ENCODE peak calls at places on chromosomes 3 and 15, in five cellular contexts. Z is A549, J is endothelial cell of umbilical vein, B is WTC11, P is H1. W is an unnamed sample.

GRCh38 chr3:174333640-174334039 is 525.5 kb upstream of the NAALADL2 start:
- DNase-seq in Z (no peak), P (no peak), J (no peak), B (no peak), W (no peak)

GRCh38 chr3:159884661-159885402 is 103.8 kb upstream of the IL12A start:
- DNase-seq in P (no peak), J (peak), Z (peak), B (no peak), W (peak)

GRCh38 chr3:186509423-186509822 is 34.8 kb downstream of the CRYGS start:
- DNase-seq in P (no peak), J (no peak), Z (no peak), B (no peak), W (no peak)

GRCh38 chr3:142500211-142500610 is 52.4 kb upstream of the XRN1 start:
- DNase-seq in B (no peak), J (no peak), Z (no peak), P (no peak), W (no peak)

GRCh38 chr3:53146319-53146868 is 14.6 kb upstream of the PRKCD start:
- DNase-seq in J (no peak), B (no peak), Z (no peak), P (no peak), W (no peak)

GRCh38 chr3:44926172-44926571 is 49.8 kb downstream of the ZDHHC3 start:
- DNase-seq in J (no peak), P (no peak), B (no peak), Z (no peak), W (peak)

GRCh38 chr15:20367093-20367492 is 174.5 kb downstream of the GOLGA6L6 start:
- DNase-seq in P (no peak), B (no peak), J (no peak), Z (no peak), W (no peak)

GRCh38 chr15:93182806-93183205 is 93.8 kb upstream of the RGMA start:
- DNase-seq in Z (no peak), P (no peak), B (no peak), J (no peak), W (no peak)

GRCh38 chr3:48018841-48019240 is 2.6 kb upstream of the MAP4 start:
- DNase-seq in Z (no peak), B (no peak), J (no peak), P (no peak), W (no peak)

GRCh38 chr3:156217674-156218352 is 97.4 kb downstream of the KCNAB1 start:
- DNase-seq in Z (no peak), J (no peak), P (no peak), B (no peak), W (no peak)

GRCh38 chr3:1883489-1883888 is 215.2 kb upstream of the CNTN4 start:
- DNase-seq in B (no peak), P (no peak), J (no peak), Z (no peak), W (no peak)

GRCh38 chr3:20873235-20873634 is 687.2 kb upstream of the SGO1 start:
- DNase-seq in P (no peak), B (no peak), J (no peak), Z (no peak), W (no peak)

GRCh38 chr15:48283361-48284157 is 47.7 kb upstream of the DUT start:
- DNase-seq in J (no peak), P (no peak), B (no peak), Z (no peak), W (no peak)

GRCh38 chr15:75233504-75234190 is 24.5 kb upstream of the GOLGA6C start:
- DNase-seq in Z (no peak), P (no peak), B (no peak), J (no peak), W (no peak)

GRCh38 chr3:73513260-73513659 is 111.5 kb downstream of the PDZRN3 start:
- DNase-seq in J (no peak), P (no peak), B (no peak), Z (no peak), W (no peak)

GRCh38 chr3:173529062-173529711 is 131.6 kb downstream of the NLGN1 start:
- DNase-seq in P (peak), B (peak), J (no peak), Z (no peak), W (peak)

GRCh38 chr3:71586810-71587242 is 3.3 kb upstream of the FOXP1 start:
- DNase-seq in P (no peak), B (no peak), J (no peak), Z (no peak), W (no peak)

GRCh38 chr3:177882124-177882648 is 654.0 kb upstream of the KCNMB2 start:
- DNase-seq in Z (no peak), P (no peak), J (no peak), B (no peak), W (no peak)

GRCh38 chr3:194306109-194306686 is 44.9 kb downstream of the CPN2 start:
- DNase-seq in P (no peak), Z (no peak), J (peak), B (no peak), W (no peak)

GRCh38 chr15:64285150-64285549 is 70.8 kb downstream of the CSNK1G1 start:
- DNase-seq in B (no peak), Z (no peak), J (no peak), P (no peak), W (no peak)

GRCh38 chr3:90145094-90145810 is 1037.8 kb downstream of the EPHA3 start:
- DNase-seq in J (no peak), B (no peak), Z (no peak), P (no peak), W (no peak)

GRCh38 chr3:64888165-64888564 is 200.4 kb upstream of the ADAMTS9 start:
- DNase-seq in P (no peak), J (no peak), B (no peak), Z (no peak), W (no peak)

GRCh38 chr3:56810912-56811544 is 9.3 kb upstream of the ARHGEF3 start:
- DNase-seq in P (no peak), J (no peak), B (no peak), Z (no peak), W (no peak)

GRCh38 chr3:124381565-124382333 is 348.5 kb upstream of the UMPS start:
- DNase-seq in B (no peak), J (no peak), Z (peak), P (no peak), W (no peak)

GRCh38 chr15:38536201-38536676 is 28.4 kb downstream of the RASGRP1 start:
- DNase-seq in Z (no peak), B (no peak), P (no peak), J (no peak), W (no peak)
- TF ChIP-seq JUN in Z (no peak), B (no peak), P (no peak), J (no peak), W (no peak)

DNA sequence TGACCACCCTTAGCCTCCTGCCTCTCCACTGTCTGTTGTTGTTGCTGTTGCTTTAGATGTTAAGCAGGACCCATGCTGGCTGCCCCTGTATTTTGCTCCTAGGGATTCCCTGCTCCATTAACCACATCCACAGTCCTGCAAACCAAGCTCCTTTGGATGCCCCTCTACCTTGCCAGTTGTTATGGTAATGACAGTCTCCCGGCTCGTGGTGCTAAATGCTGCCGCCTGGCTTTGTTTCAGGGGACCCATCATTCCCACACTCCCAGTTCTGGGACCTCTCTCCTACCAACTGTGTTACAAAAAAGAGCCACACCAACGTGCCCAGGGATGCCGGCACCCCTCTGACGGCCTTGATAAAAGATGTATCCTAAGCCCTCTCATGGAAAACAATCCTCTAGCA is 15.5 kb upstream of the MCCC1 start:
- DNase-seq in P (peak), B (peak), Z (no peak), J (no peak), W (no peak)
- TF ChIP-seq JUN in P (no peak), B (no peak), Z (no peak), J (no peak), W (no peak)

GRCh38 chr3:113659121-113659531 is 37.3 kb downstream of the USF3 start:
- DNase-seq in Z (no peak), P (no peak), B (no peak), J (no peak), W (no peak)

GRCh38 chr3:113654310-113654709 is 42.1 kb downstream of the USF3 start:
- DNase-seq in B (no peak), Z (no peak), P (no peak), J (no peak), W (no peak)

GRCh38 chr3:113658107-113658506 is 38.3 kb downstream of the USF3 start:
- DNase-seq in J (no peak), Z (no peak), P (no peak), B (no peak), W (no peak)

GRCh38 chr3:113659996-113660395 is 36.4 kb downstream of the USF3 start:
- DNase-seq in B (no peak), Z (no peak), P (no peak), J (no peak), W (no peak)

DNA sequence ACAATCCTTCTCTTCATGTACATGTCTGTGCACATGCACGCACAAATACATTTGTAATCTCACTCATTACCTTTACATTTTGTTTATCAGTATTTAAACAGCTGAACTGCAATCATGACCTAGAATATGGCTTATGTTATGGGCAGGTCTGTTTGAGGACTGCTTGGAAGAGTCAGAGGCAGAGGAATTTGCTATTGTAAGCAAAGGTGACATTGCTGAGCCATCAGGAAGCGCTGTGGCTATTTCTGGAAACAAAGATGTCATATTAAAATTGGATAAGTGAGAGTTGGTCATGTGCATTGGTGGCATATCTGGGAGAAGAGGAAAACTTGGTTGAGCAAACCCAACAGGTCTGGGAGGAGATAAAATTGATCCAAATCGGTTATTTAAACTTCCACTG is 41.6 kb downstream of the USF3 start:
- DNase-seq in B (no peak), J (no peak), Z (no peak), P (no peak), W (no peak)
- TF ChIP-seq JUN in B (no peak), J (no peak), Z (no peak), P (no peak), W (no peak)

GRCh38 chr3:31343075-31343474 is 189.7 kb upstream of the STT3B start:
- DNase-seq in J (no peak), Z (no peak), P (no peak), B (no peak), W (no peak)
- TF ChIP-seq JUN in J (no peak), Z (no peak), P (no peak), B (no peak), W (no peak)

GRCh38 chr3:190041333-190042041 is 79.2 kb downstream of the P3H2 start:
- DNase-seq in Z (no peak), B (no peak), J (no peak), P (peak), W (no peak)
- TF ChIP-seq JUN in Z (no peak), B (no peak), J (no peak), P (peak), W (no peak)

GRCh38 chr3:167491626-167492025 is 17.8 kb upstream of the SERPINI2 start:
- DNase-seq in Z (no peak), B (no peak), P (no peak), J (no peak), W (no peak)

GRCh38 chr3:167497903-167498302 is 24.1 kb upstream of the SERPINI2 start:
- DNase-seq in B (no peak), Z (no peak), P (no peak), J (no peak), W (no peak)

GRCh38 chr3:167487556-167487955 is 13.7 kb upstream of the SERPINI2 start:
- DNase-seq in P (no peak), Z (no peak), B (no peak), J (no peak), W (no peak)

GRCh38 chr3:167489571-167489970 is 15.7 kb upstream of the SERPINI2 start:
- DNase-seq in B (no peak), J (no peak), Z (no peak), P (no peak), W (no peak)

DNA sequence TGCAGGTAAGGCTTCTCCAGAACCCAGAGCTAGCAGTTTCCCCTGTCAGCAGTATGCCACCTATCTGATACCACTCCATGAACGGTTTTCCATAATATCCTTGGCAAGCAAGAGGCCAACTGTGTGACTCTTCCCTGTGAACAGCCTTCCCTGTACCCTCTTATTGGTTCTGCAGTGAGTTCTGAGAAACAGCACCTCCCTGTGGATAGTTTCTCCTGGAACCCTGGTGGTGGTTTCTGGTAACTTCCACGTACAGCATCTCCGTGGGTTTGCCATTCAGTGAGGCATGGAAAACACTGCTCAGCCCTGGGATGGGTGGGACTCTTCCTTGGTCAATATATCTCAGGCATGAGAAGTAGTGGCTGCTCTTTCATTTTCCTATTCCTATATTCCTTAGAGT is 19.4 kb upstream of the SERPINI2 start:
- DNase-seq in Z (peak), P (no peak), B (peak), J (no peak), W (no peak)
- TF ChIP-seq JUN in Z (no peak), P (no peak), B (no peak), J (no peak), W (no peak)

W was measured in K562.